ENCODE peak calls at places on chromosomes 11 and 22, in nine cellular contexts. P is bronchial epithelial cell, B is left ventricle myocardium superior, D is NCI-H510A treated with DMSO at 0.1 percent for 48 hours, I is endothelial cell, A is AG09309, V is cardiac fibroblast, H is left ventricle myocardium inferior, T is sigmoid colon. N is an unnamed sample.

GRCh38 chr11:85664561-85665481 is at the start of gene CREBZF:
- DNase-seq in P (peak; percentile 84), B (peak; percentile 96), D (peak; percentile 96), I (peak; percentile 94), A (peak; percentile 76), V (peak; percentile 96), H (peak; percentile 94), T (peak; percentile 97), N (peak; percentile 93)

GRCh38 chr11:25566298-25567200 is 765.4 kb upstream of the ANO3 start:
- DNase-seq in P (peak; percentile 5), B (peak; percentile 55), D (no peak), I (no peak), A (no peak), V (peak; percentile 71), H (peak; percentile 23), T (peak; percentile 64), N (peak; percentile 76)

GRCh38 chr11:65078151-65078550 is 5.7 kb downstream of the CDCA5 start:
- DNase-seq in P (peak; percentile 37), B (peak; percentile 51), D (peak; percentile 52), I (peak; percentile 65), A (no peak), V (peak; percentile 35), H (no peak), T (no peak), N (peak; percentile 14)

GRCh38 chr22:25878933-25879332 is 136.9 kb downstream of the MYO18B start:
- DNase-seq in P (no peak), B (no peak), D (peak; percentile 21), I (no peak), A (no peak), V (no peak), H (no peak), T (no peak), N (no peak)

GRCh38 chr11:134647066-134647746 is 235.2 kb upstream of the B3GAT1 start:
- DNase-seq in P (peak; percentile 10), B (no peak), D (no peak), I (no peak), A (no peak), V (no peak), H (no peak), T (peak; percentile 17), N (no peak)

GRCh38 chr11:62881579-62882427 is 1.1 kb downstream of the SLC3A2 start:
- DNase-seq in P (peak; percentile 89), B (peak; percentile 90), D (peak; percentile 83), I (peak; percentile 81), A (peak; percentile 91), V (peak; percentile 98), H (peak; percentile 90), T (peak; percentile 99), N (peak; percentile 96)

GRCh38 chr22:21726650-21727049 is 8.9 kb downstream of the YPEL1 start:
- DNase-seq in P (no peak), B (no peak), D (peak; percentile 27), I (peak; percentile 41), A (no peak), V (no peak), H (no peak), T (no peak), N (no peak)

GRCh38 chr11:45272701-45273100 is 13.4 kb downstream of the SYT13 start:
- DNase-seq in P (peak; percentile 73), B (no peak), D (no peak), I (no peak), A (no peak), V (peak; percentile 21), H (no peak), T (no peak), N (peak; percentile 60)

GRCh38 chr11:132858203-132858602 is 674.1 kb downstream of the OPCML start:
- DNase-seq in P (peak; percentile 46), B (no peak), D (no peak), I (peak; percentile 20), A (no peak), V (peak; percentile 32), H (no peak), T (no peak), N (peak; percentile 42)

GRCh38 chr11:117875397-117876048 is 935 bp downstream of the FXYD6 start:
- DNase-seq in P (no peak), B (peak; percentile 54), D (peak; percentile 29), I (no peak), A (no peak), V (no peak), H (peak; percentile 45), T (peak; percentile 86), N (no peak)

GRCh38 chr22:30247974-30248373 is 1.4 kb upstream of the LIF start:
- DNase-seq in P (no peak), B (no peak), D (no peak), I (no peak), A (no peak), V (no peak), H (no peak), T (no peak), N (peak; percentile 22)

GRCh38 chr11:67308031-67308866 is 4.9 kb downstream of the SSH3 start:
- DNase-seq in P (no peak), B (no peak), D (no peak), I (peak; percentile 2), A (no peak), V (no peak), H (no peak), T (peak; percentile 62), N (no peak)

GRCh38 chr11:36372101-36372767 is 76.1 kb downstream of the PRR5L start:
- DNase-seq in P (peak; percentile 82), B (no peak), D (no peak), I (no peak), A (peak; percentile 94), V (peak; percentile 95), H (no peak), T (no peak), N (no peak)

GRCh38 chr22:30885591-30885990 is 83.0 kb downstream of the MORC2 start:
- DNase-seq in P (no peak), B (no peak), D (no peak), I (no peak), A (no peak), V (no peak), H (no peak), T (peak; percentile 41), N (no peak)

GRCh38 chr22:20571531-20572007 is 64.2 kb downstream of the MED15 start:
- DNase-seq in P (no peak), B (peak; percentile 63), D (no peak), I (peak; percentile 66), A (no peak), V (peak; percentile 49), H (peak; percentile 37), T (no peak), N (no peak)

GRCh38 chr22:22520020-22520656 is at the start of gene ZNF280A:
- DNase-seq in P (no peak), B (no peak), D (peak; percentile 55), I (no peak), A (no peak), V (peak; percentile 54), H (no peak), T (no peak), N (no peak)

GRCh38 chr11:3929232-3929631 is 73.8 kb downstream of the STIM1 start:
- DNase-seq in P (no peak), B (no peak), D (no peak), I (no peak), A (no peak), V (no peak), H (no peak), T (no peak), N (no peak)

GRCh38 chr22:21606775-21607174 is 23.0 kb downstream of the YDJC start:
- DNase-seq in P (no peak), B (no peak), D (no peak), I (no peak), A (no peak), V (no peak), H (no peak), T (no peak), N (no peak)

GRCh38 chr11:88680806-88681205 is 343.3 kb upstream of the CTSC start:
- DNase-seq in P (peak; percentile 94), B (no peak), D (no peak), I (no peak), A (no peak), V (peak; percentile 2), H (no peak), T (no peak), N (peak; percentile 92)

GRCh38 chr11:112352907-112353306 is 92.2 kb upstream of the PLET1 start:
- DNase-seq in P (peak; percentile 62), B (no peak), D (no peak), I (no peak), A (no peak), V (no peak), H (no peak), T (no peak), N (no peak)

GRCh38 chr11:76074178-76075112 is 131.9 kb downstream of the WNT11 start:
- DNase-seq in P (peak; percentile 20), B (no peak), D (no peak), I (no peak), A (peak; percentile 14), V (peak; percentile 39), H (no peak), T (no peak), N (no peak)

GRCh38 chr22:22753526-22754267 is 109.3 kb downstream of the GGTLC2 start:
- DNase-seq in P (peak; percentile 35), B (peak; percentile 46), D (peak; percentile 54), I (peak; percentile 77), A (no peak), V (peak; percentile 42), H (no peak), T (no peak), N (peak; percentile 5)

GRCh38 chr22:43293661-43294392 is 49.3 kb downstream of the SCUBE1 start:
- DNase-seq in P (no peak), B (peak; percentile 70), D (peak; percentile 49), I (no peak), A (no peak), V (peak; percentile 39), H (no peak), T (peak; percentile 97), N (no peak)

GRCh38 chr11:64875369-64876225 is 2.8 kb downstream of the EHD1 start:
- DNase-seq in P (no peak), B (no peak), D (no peak), I (no peak), A (no peak), V (no peak), H (no peak), T (no peak), N (no peak)

GRCh38 chr11:108786281-108786990 is 121.6 kb downstream of the DDX10 start:
- DNase-seq in P (peak; percentile 49), B (no peak), D (peak; percentile 31), I (no peak), A (no peak), V (no peak), H (no peak), T (no peak), N (peak; percentile 8)

GRCh38 chr11:68099474-68100405 is 21.4 kb downstream of the CHKA start:
- DNase-seq in P (no peak), B (no peak), D (peak; percentile 87), I (no peak), A (no peak), V (peak; percentile 52), H (no peak), T (no peak), N (no peak)

GRCh38 chr22:25060522-25061071 is 108.1 kb downstream of the KIAA1671 start:
- DNase-seq in P (no peak), B (no peak), D (no peak), I (no peak), A (no peak), V (no peak), H (no peak), T (no peak), N (no peak)

GRCh38 chr22:25760294-25760693 is 18.3 kb downstream of the MYO18B start:
- DNase-seq in P (no peak), B (no peak), D (no peak), I (no peak), A (no peak), V (peak; percentile 29), H (no peak), T (no peak), N (no peak)

GRCh38 chr11:1761857-1762536 is 1.7 kb downstream of the CTSD start:
- DNase-seq in P (no peak), B (peak; percentile 37), D (no peak), I (no peak), A (no peak), V (no peak), H (no peak), T (no peak), N (no peak)

GRCh38 chr22:47616396-47617020 is 854.1 kb downstream of the TBC1D22A start:
- DNase-seq in P (no peak), B (no peak), D (no peak), I (no peak), A (no peak), V (no peak), H (no peak), T (peak; percentile 57), N (no peak)

GRCh38 chr22:25637032-25637431 is 72.6 kb downstream of the GRK3 start:
- DNase-seq in P (no peak), B (no peak), D (no peak), I (no peak), A (no peak), V (no peak), H (no peak), T (no peak), N (no peak)

N was measured in mammary epithelial cell.